ENCODE peak calls at places on chromosomes 7 and 10, in ten cellular contexts. D is K562; K is mucosa of descending colon; S is IMR-90; M is stomach; O is upper lobe of right lung; H is thyroid gland; X is body of pancreas; Y is naive thymus-derived CD4-positive, alpha-beta T cell; C is fibroblast of lung. R is an unnamed sample.

GRCh38 chr7:69814421-69814962 is 216.2 kb downstream of the AUTS2 start:
- DNase-seq in D (no peak), K (no peak), S (no peak), M (no peak), O (no peak), H (no peak), X (no peak), Y (no peak), C (peak; percentile 82), R (no peak)

GRCh38 chr10:33963656-33964175 is 629.2 kb upstream of the NRP1 start:
- DNase-seq in D (no peak), K (no peak), S (peak; percentile 2), M (no peak), O (no peak), H (no peak), X (no peak), Y (no peak), C (no peak), R (no peak)

GRCh38 chr7:40329601-40330153 is 194.9 kb downstream of the SUGCT start:
- DNase-seq in D (peak; percentile 34), K (no peak), S (peak; percentile 74), M (no peak), O (no peak), H (no peak), X (no peak), Y (peak; percentile 13), C (peak; percentile 57), R (no peak)

GRCh38 chr7:142804715-142805114 is 33.9 kb downstream of the PRSS2 start:
- DNase-seq in D (peak; percentile 55), K (no peak), S (no peak), M (no peak), O (no peak), H (no peak), X (no peak), Y (no peak), C (no peak), R (no peak)

GRCh38 chr7:63899691-63900393 is 98.8 kb upstream of the ZNF722 start:
- DNase-seq in D (peak; percentile 52), K (peak; percentile 87), S (no peak), M (no peak), O (peak; percentile 87), H (peak; percentile 66), X (peak; percentile 58), Y (peak; percentile 78), C (no peak), R (peak; percentile 84)

GRCh38 chr7:114086491-114086905 is 167.7 kb upstream of the PPP1R3A start:
- DNase-seq in D (no peak), K (peak; percentile 54), S (no peak), M (peak; percentile 28), O (peak; percentile 76), H (peak; percentile 60), X (peak; percentile 49), Y (no peak), C (peak; percentile 6), R (peak; percentile 51)

GRCh38 chr10:70478191-70479160 is at the start of gene PALD1:
- DNase-seq in D (peak; percentile 87), K (peak; percentile 51), S (no peak), M (peak; percentile 44), O (peak; percentile 82), H (peak; percentile 48), X (peak; percentile 71), Y (peak; percentile 15), C (peak; percentile 58), R (peak; percentile 78)

GRCh38 chr10:4820804-4821401 is 5.1 kb upstream of the AKR1E2 start:
- DNase-seq in D (no peak), K (peak; percentile 12), S (no peak), M (no peak), O (no peak), H (no peak), X (no peak), Y (no peak), C (peak; percentile 40), R (no peak)

GRCh38 chr10:101772895-101773761 is 2.8 kb downstream of the FGF8 start:
- DNase-seq in D (no peak), K (no peak), S (no peak), M (peak; percentile 17), O (peak; percentile 25), H (no peak), X (no peak), Y (no peak), C (no peak), R (no peak)

GRCh38 chr10:84543948-84544347 is 215.6 kb downstream of the CCSER2 start:
- DNase-seq in D (no peak), K (no peak), S (peak; percentile 16), M (no peak), O (no peak), H (no peak), X (no peak), Y (no peak), C (no peak), R (no peak)

GRCh38 chr7:95772771-95773581 is 622 bp downstream of the DYNC1I1 start:
- DNase-seq in D (no peak), K (peak; percentile 2), S (no peak), M (no peak), O (no peak), H (peak; percentile 26), X (peak; percentile 41), Y (no peak), C (peak; percentile 32), R (peak; percentile 42)

GRCh38 chr10:120548210-120548609 is 91.2 kb downstream of the PLPP4 start:
- DNase-seq in D (no peak), K (no peak), S (no peak), M (no peak), O (no peak), H (no peak), X (no peak), Y (no peak), C (no peak), R (no peak)

GRCh38 chr10:97738616-97739015 is 1.7 kb downstream of the ZFYVE27 start:
- DNase-seq in D (no peak), K (no peak), S (no peak), M (no peak), O (no peak), H (no peak), X (no peak), Y (no peak), C (no peak), R (no peak)

GRCh38 chr10:24790073-24790472 is 66.4 kb upstream of the ARHGAP21 start:
- DNase-seq in D (no peak), K (no peak), S (no peak), M (no peak), O (no peak), H (no peak), X (no peak), Y (no peak), C (no peak), R (no peak)

GRCh38 chr7:80387634-80388033 is 124.2 kb downstream of the GNAT3 start:
- DNase-seq in D (no peak), K (no peak), S (no peak), M (no peak), O (no peak), H (peak; percentile 3), X (no peak), Y (no peak), C (no peak), R (no peak)

GRCh38 chr10:613661-614340 is 75.7 kb downstream of the DIP2C start:
- DNase-seq in D (no peak), K (no peak), S (no peak), M (no peak), O (peak; percentile 38), H (peak; percentile 64), X (peak; percentile 41), Y (no peak), C (no peak), R (peak; percentile 38)

GRCh38 chr10:614772-615582 is 74.5 kb downstream of the DIP2C start:
- DNase-seq in D (no peak), K (no peak), S (peak; percentile 26), M (no peak), O (no peak), H (peak; percentile 23), X (peak; percentile 14), Y (no peak), C (peak; percentile 42), R (peak; percentile 35)

GRCh38 chr10:614341-614664 is 75.2 kb downstream of the DIP2C start:
- DNase-seq in D (no peak), K (no peak), S (no peak), M (no peak), O (peak; percentile 51), H (peak; percentile 78), X (peak; percentile 33), Y (no peak), C (no peak), R (peak; percentile 39)

GRCh38 chr10:617471-617870 is 72.0 kb downstream of the DIP2C start:
- DNase-seq in D (no peak), K (no peak), S (no peak), M (no peak), O (no peak), H (no peak), X (no peak), Y (no peak), C (no peak), R (no peak)

DNA sequence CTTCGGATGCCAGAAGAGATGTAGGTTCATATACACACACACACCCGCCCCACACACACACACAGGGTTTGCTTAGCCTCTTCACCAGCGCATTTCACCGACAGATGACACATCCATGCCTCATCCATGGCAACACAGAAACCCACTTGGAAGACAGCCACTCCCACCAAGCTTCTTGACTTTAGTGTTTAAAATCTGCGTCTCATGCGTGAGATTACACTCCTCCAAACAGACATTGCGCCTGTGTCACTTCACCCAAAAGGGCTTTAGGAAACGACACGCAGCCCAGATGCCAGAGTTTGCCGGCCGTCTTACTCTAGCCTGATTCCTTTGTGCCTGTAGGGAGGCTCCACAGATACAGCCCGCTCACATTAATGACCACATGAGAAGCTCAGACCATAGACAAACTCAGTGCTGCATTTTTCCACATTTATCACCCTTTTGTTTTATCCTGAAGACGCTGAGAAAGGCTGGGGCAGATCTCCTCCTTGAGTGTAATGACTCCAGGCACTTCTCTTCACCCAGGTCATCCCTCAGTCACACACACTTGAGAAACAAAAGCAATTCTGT is 73.8 kb downstream of the DIP2C start:
- DNase-seq in D (no peak), K (no peak), S (peak; percentile 98), M (no peak), O (peak; percentile 20), H (no peak), X (peak; percentile 8), Y (no peak), C (peak; percentile 97), R (no peak)
- H3K4me3 ChIP-seq in D (no peak overlapping the region), K (no peak overlapping the region), S (no peak overlapping the region), M (no peak overlapping the region), O (no peak overlapping the region), H (no peak overlapping the region), X (no peak overlapping the region), Y (no peak overlapping the region), C (no peak overlapping the region), R (no peak overlapping the region)

GRCh38 chr7:2720024-2720423 is 32.0 kb downstream of the AMZ1 start:
- DNase-seq in D (no peak), K (no peak), S (no peak), M (no peak), O (no peak), H (no peak), X (no peak), Y (no peak), C (no peak), R (no peak)
- H3K4me1 ChIP-seq in D (peaks cover 57% of the 10 kb centered on the region), K (peaks cover 16% of the 10 kb centered on the region), S (peaks cover 11% of the 10 kb centered on the region), M (peaks cover 18% of the 10 kb centered on the region), O (peaks cover 18% of the 10 kb centered on the region), H (no peaks in the 10 kb centered on the region), X (peaks cover 11% of the 10 kb centered on the region), Y (peaks cover 38% of the 10 kb centered on the region), C (peaks cover 19% of the 10 kb centered on the region), R (peaks cover 37% of the 10 kb centered on the region)

GRCh38 chr7:141012696-141013344 is 1.9 kb downstream of the MRPS33 start:
- DNase-seq in D (peak; percentile 55), K (no peak), S (peak; percentile 63), M (no peak), O (no peak), H (no peak), X (no peak), Y (no peak), C (peak; percentile 4), R (no peak)
- H3K4me3 ChIP-seq in D (no peak overlapping the region), K (no peak overlapping the region), S (no peak overlapping the region), M (no peak overlapping the region), O (no peak overlapping the region), H (no peak overlapping the region), X (no peak overlapping the region), Y (no peak overlapping the region), C (no peak overlapping the region), R (no peak overlapping the region)

GRCh38 chr10:22643696-22644621 is 70.4 kb downstream of the PIP4K2A start:
- DNase-seq in D (no peak), K (no peak), S (no peak), M (no peak), O (no peak), H (no peak), X (no peak), Y (no peak), C (no peak), R (no peak)
- H3K4me1 ChIP-seq in D (peaks cover 10% of the 10 kb centered on the region), K (no peaks in the 10 kb centered on the region), S (peaks cover 15% of the 10 kb centered on the region), M (no peaks in the 10 kb centered on the region), O (peaks cover 12% of the 10 kb centered on the region), H (peaks cover 9% of the 10 kb centered on the region), X (peaks cover 12% of the 10 kb centered on the region), Y (peaks cover 75% of the 10 kb centered on the region), C (peaks cover 6% of the 10 kb centered on the region), R (peaks cover 35% of the 10 kb centered on the region)

R was measured in lower lobe of right lung.